ENCODE peak calls at places on chromosomes 11 and 22, in four cellular contexts. X, M, D and S are unnamed samples.

GRCh38 chr11:26248661-26249060 is 83.3 kb upstream of the ANO3 start:
- DNase-seq in M (no peak), D (no peak), X (no peak), S (no peak)

GRCh38 chr22:43295660-43296059 is 47.5 kb downstream of the SCUBE1 start:
- DNase-seq in D (no peak), M (peak; percentile 44), X (no peak), S (no peak)

GRCh38 chr11:1219836-1220810 is 2.7 kb upstream of the MUC5B start:
- DNase-seq in D (no peak), X (no peak), M (peak; percentile 34), S (no peak)

GRCh38 chr11:57476883-57477506 is 16.7 kb downstream of the RTN4RL2 start:
- DNase-seq in M (peak; percentile 66), D (peak; percentile 18), X (no peak), S (no peak)

GRCh38 chr22:19981171-19981960 is 35.3 kb downstream of the ARVCF start:
- DNase-seq in M (peak; percentile 26), X (no peak), D (no peak), S (no peak)

GRCh38 chr11:47553417-47553746 is 450 bp upstream of the CELF1 start:
- DNase-seq in M (no peak), D (peak; percentile 66), X (no peak), S (peak; percentile 37)

GRCh38 chr11:36010010-36010740 is 66.3 kb downstream of the LDLRAD3 start:
- DNase-seq in M (no peak), D (no peak), X (no peak), S (peak; percentile 29)

GRCh38 chr11:58813693-58814092 is 30.8 kb downstream of the GLYATL2 start:
- DNase-seq in D (no peak), M (no peak), X (no peak), S (no peak)

GRCh38 chr11:2381494-2382128 is 4.5 kb downstream of the CD81 start:
- DNase-seq in M (peak; percentile 33), X (no peak), D (no peak), S (no peak)

GRCh38 chr11:132187814-132188213 is 817.4 kb downstream of the NTM start:
- DNase-seq in M (no peak), X (no peak), D (no peak), S (peak; percentile 19)

GRCh38 chr11:85414175-85414574 is 213.0 kb downstream of the DLG2 start:
- DNase-seq in X (no peak), D (no peak), M (no peak), S (no peak)